ENCODE peak calls at places on chromosomes 12 and 14, in five cellular contexts. P, T, L, K and S are unnamed samples. For H3K27me3, the result is how much of the 10 kb centered on the place peaks cover.

GRCh38 chr14:80587096-80587724 is 354.3 kb downstream of the CEP128 start:
- DNase-seq in P (no peak), T (no peak), L (peak), K (no peak), S (no peak)

GRCh38 chr14:94889520-94890312 is 119.8 kb upstream of the GSC start:
- DNase-seq in P (no peak), T (no peak), L (no peak), K (no peak), S (no peak)

GRCh38 chr14:20632448-20632830 is 9.1 kb downstream of the OR6S1 start:
- DNase-seq in T (no peak), P (no peak), L (no peak), K (no peak), S (no peak)

GRCh38 chr14:99212199-99212598 is 59.8 kb downstream of the BCL11B start:
- DNase-seq in T (no peak), K (no peak), L (no peak), P (no peak), S (no peak)

GRCh38 chr12:96233941-96234461 is 39.8 kb downstream of the ELK3 start:
- DNase-seq in P (peak), T (peak), L (no peak), K (peak), S (no peak)

GRCh38 chr12:119020377-119021360 is 39.3 kb downstream of the SRRM4 start:
- DNase-seq in T (no peak), P (no peak), L (no peak), K (peak), S (no peak)

GRCh38 chr12:54572881-54573280 is 15.6 kb downstream of the PPP1R1A start:
- DNase-seq in P (no peak), T (no peak), L (no peak), K (no peak), S (no peak)

GRCh38 chr12:114911196-114911595 is 227.2 kb upstream of the TBX3 start:
- DNase-seq in T (no peak), K (no peak), L (no peak), P (no peak), S (no peak)

GRCh38 chr12:87253157-87253556 is 776.0 kb downstream of the C12orf50 start:
- DNase-seq in T (no peak), L (no peak), P (no peak), K (no peak), S (no peak)

GRCh38 chr14:90871605-90872233 is 55.5 kb upstream of the TTC7B start:
- DNase-seq in T (peak), L (no peak), P (no peak), K (no peak), S (no peak)

GRCh38 chr14:81427348-81428058 is 27.4 kb upstream of the STON2 start:
- DNase-seq in L (no peak), T (peak), K (peak), P (peak), S (no peak)

GRCh38 chr14:38065101-38065762 is 142.5 kb upstream of the SSTR1 start:
- DNase-seq in K (no peak), T (no peak), L (peak), P (no peak), S (peak)

GRCh38 chr12:1972856-1973317 is 31.4 kb downstream of the DCP1B start:
- DNase-seq in T (no peak), L (no peak), P (no peak), K (peak), S (no peak)

GRCh38 chr12:24045816-24046257 is 96.4 kb upstream of the SOX5 start:
- DNase-seq in T (no peak), K (no peak), P (no peak), L (no peak), S (no peak)

GRCh38 chr12:107027304-107028053 is 40.5 kb upstream of the MTERF2 start:
- DNase-seq in L (peak), K (no peak), T (peak), P (no peak), S (peak)

GRCh38 chr12:66210840-66211239 is 21.8 kb downstream of the IRAK3 start:
- DNase-seq in P (no peak), T (no peak), L (no peak), K (no peak), S (no peak)

GRCh38 chr12:131147894-131148293 is 194.2 kb downstream of the ADGRD1 start:
- DNase-seq in L (no peak), K (no peak), T (no peak), P (no peak), S (no peak)

GRCh38 chr14:72589652-72590051 is 304.2 kb downstream of the DPF3 start:
- DNase-seq in K (no peak), T (no peak), L (no peak), P (no peak), S (no peak)

GRCh38 chr14:81268016-81268416 is 47.3 kb upstream of the GTF2A1 start:
- DNase-seq in T (no peak), L (no peak), P (no peak), K (no peak), S (peak)

GRCh38 chr14:96001866-96002510 is 37.2 kb upstream of the C14orf132 start:
- DNase-seq in P (no peak), L (no peak), T (no peak), K (no peak), S (no peak)

GRCh38 chr12:71139153-71139735 is 18.6 kb downstream of the TSPAN8 start:
- DNase-seq in K (peak), L (no peak), P (no peak), T (no peak), S (no peak)

GRCh38 chr14:70358631-70359030 is 852 bp downstream of the COX16 start:
- DNase-seq in K (no peak), T (no peak), L (no peak), P (no peak), S (no peak)

GRCh38 chr12:124345795-124346194 is 50.9 kb downstream of the RFLNA start:
- DNase-seq in T (no peak), K (no peak), P (no peak), L (no peak), S (no peak)

GRCh38 chr14:37422748-37423147 is 172.3 kb downstream of the FOXA1 start:
- DNase-seq in K (no peak), L (no peak), T (no peak), P (no peak), S (no peak)

GRCh38 chr12:89439946-89440345 is 84.7 kb downstream of the GALNT4 start:
- DNase-seq in K (no peak), L (no peak), T (no peak), P (no peak), S (no peak)

GRCh38 chr12:105142259-105142658 is 34.7 kb downstream of the WASHC4 start:
- DNase-seq in P (no peak), T (no peak), K (no peak), L (no peak), S (no peak)

GRCh38 chr14:32004300-32004699 is 72.8 kb upstream of the ARHGAP5 start:
- DNase-seq in L (no peak), K (no peak), T (peak), P (no peak), S (no peak)

GRCh38 chr14:93173943-93174395 is 10.7 kb downstream of the MOAP1 start:
- DNase-seq in L (no peak), P (no peak), K (no peak), T (no peak), S (no peak)

GRCh38 chr12:127655691-127656090 is 611.3 kb upstream of the TMEM132C start:
- DNase-seq in P (no peak), K (no peak), T (no peak), L (no peak), S (no peak)

GRCh38 chr12:103431387-103431786 is 64.4 kb downstream of the C12orf42 start:
- DNase-seq in L (no peak), T (no peak), K (no peak), P (no peak), S (no peak)

GRCh38 chr14:54025661-54026060 is 69.0 kb upstream of the BMP4 start:
- DNase-seq in K (no peak), L (no peak), T (no peak), P (no peak), S (no peak)

GRCh38 chr14:97218713-97219355 is 421.7 kb downstream of the VRK1 start:
- DNase-seq in P (no peak), K (no peak), T (no peak), L (no peak), S (peak)

GRCh38 chr12:96108321-96108720 is 72.9 kb upstream of the LTA4H start:
- DNase-seq in L (no peak), K (peak), T (no peak), P (no peak), S (no peak)

GRCh38 chr12:110563702-110564470 is 19.2 kb downstream of the PPTC7 start:
- DNase-seq in P (no peak), K (no peak), L (no peak), T (peak), S (no peak)

GRCh38 chr12:4282103-4282891 is 8.7 kb downstream of the CCND2 start:
- DNase-seq in L (no peak), P (no peak), T (no peak), K (no peak), S (no peak)

GRCh38 chr14:23639891-23640523 is 3.8 kb downstream of the DHRS2 start:
- DNase-seq in T (no peak), P (no peak), L (no peak), K (no peak), S (no peak)

GRCh38 chr12:91926810-91927209 is 218.8 kb downstream of the BTG1 start:
- DNase-seq in K (no peak), P (no peak), L (no peak), T (no peak), S (no peak)

GRCh38 chr12:64997858-64998257 is 123.2 kb downstream of the WIF1 start:
- DNase-seq in K (no peak), P (no peak), L (no peak), T (no peak), S (no peak)
- H3K27ac ChIP-seq in K (no peak), P (no peak), L (no peak), T (no peak), S (no peak)

DNA sequence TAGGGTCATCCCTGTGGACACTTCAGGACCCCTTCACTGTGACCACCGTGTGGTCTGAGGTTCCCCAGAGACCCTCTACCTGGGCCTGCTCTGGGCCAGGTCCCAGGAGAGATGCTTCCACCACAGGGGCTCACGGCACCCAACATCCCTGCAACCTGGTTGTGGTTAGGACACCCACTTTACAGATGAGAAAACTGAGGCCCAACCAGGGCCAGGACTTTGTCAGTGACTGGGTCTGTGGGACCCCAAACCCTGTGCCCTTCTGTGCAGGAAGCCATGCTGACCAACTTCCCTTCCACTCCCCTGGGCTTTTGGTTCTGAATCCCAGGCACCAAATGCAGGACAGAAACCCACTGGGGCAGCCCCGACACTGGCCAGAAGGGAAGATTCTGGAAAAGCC is 21.6 kb downstream of the BEGAIN start:
- DNase-seq in L (no peak), K (no peak), P (no peak), T (no peak), S (no peak)
- H3K27me3 ChIP-seq in L (under half), K (under half), P (under half), T (under half), S (under half)

DNA sequence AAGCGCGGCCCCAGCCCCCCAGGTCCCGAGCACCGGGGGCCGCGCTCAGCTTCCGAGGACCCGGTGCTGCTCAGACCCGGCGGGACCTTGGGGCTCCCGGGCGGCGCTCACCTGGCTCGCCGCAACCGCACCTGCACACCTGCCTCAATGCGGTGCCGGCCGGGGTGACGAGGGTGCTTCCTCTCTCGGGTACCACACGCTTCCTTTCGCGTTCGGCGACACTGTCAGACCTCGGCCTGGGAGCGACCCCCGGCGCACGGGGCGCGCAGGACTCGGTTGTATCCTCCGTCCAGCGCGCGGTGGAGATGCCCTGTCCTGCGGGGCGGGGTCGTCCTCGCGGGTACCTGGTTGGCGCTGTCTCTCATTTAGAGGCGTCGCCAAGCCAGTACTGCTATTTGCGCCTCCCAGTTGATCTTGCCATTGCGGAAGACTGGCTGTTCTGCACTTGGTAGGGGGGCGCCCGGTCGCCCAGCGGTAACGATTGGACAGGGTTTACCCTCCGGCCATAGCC is 718 bp downstream of the PACS2 start:
- DNase-seq in L (peak), P (peak), K (peak), T (no peak), S (peak)
- H3K27ac ChIP-seq in L (no peak), P (no peak), K (peak), T (peak), S (peak)

GRCh38 chr12:132484183-132484890 is 5.6 kb upstream of the FBRSL1 start:
- DNase-seq in K (no peak), P (no peak), L (no peak), T (no peak), S (no peak)

GRCh38 chr12:132483208-132483607 is 6.7 kb upstream of the FBRSL1 start:
- DNase-seq in T (no peak), K (no peak), L (no peak), P (no peak), S (no peak)

GRCh38 chr12:132482771-132483170 is 7.2 kb upstream of the FBRSL1 start:
- DNase-seq in K (no peak), L (no peak), P (no peak), T (no peak), S (no peak)

GRCh38 chr12:132484891-132485441 is 5.0 kb upstream of the FBRSL1 start:
- DNase-seq in L (no peak), P (no peak), T (no peak), K (no peak), S (no peak)

GRCh38 chr12:132483612-132484011 is 6.3 kb upstream of the FBRSL1 start:
- DNase-seq in P (no peak), T (no peak), L (peak), K (no peak), S (no peak)
- H3K27me3 ChIP-seq in P (under half), T (under half), L (under half), K (under half), S (under half)

GRCh38 chr14:102580552-102581110 is 11.8 kb upstream of the RCOR1 start:
- DNase-seq in L (no peak), T (no peak), P (no peak), K (no peak), S (no peak)

GRCh38 chr14:102575479-102576428 is 16.7 kb upstream of the RCOR1 start:
- DNase-seq in T (no peak), P (no peak), K (no peak), L (no peak), S (no peak)

GRCh38 chr14:102581193-102581592 is 11.3 kb upstream of the RCOR1 start:
- DNase-seq in L (no peak), P (no peak), K (no peak), T (no peak), S (no peak)

GRCh38 chr14:102579696-102580551 is 12.5 kb upstream of the RCOR1 start:
- DNase-seq in L (no peak), T (no peak), P (no peak), K (no peak), S (no peak)

GRCh38 chr14:102578821-102579220 is 13.6 kb upstream of the RCOR1 start:
- DNase-seq in T (no peak), P (no peak), K (no peak), L (no peak), S (no peak)
- H3K27ac ChIP-seq in T (no peak), P (no peak), K (no peak), L (no peak), S (no peak)

GRCh38 chr14:101687756-101688546 is 73.6 kb upstream of the PPP2R5C start:
- DNase-seq in K (no peak), T (no peak), P (no peak), L (no peak), S (no peak)
- H3K27me3 ChIP-seq in K (under half), T (under half), P (under half), L (under half), S (under half)

DNA sequence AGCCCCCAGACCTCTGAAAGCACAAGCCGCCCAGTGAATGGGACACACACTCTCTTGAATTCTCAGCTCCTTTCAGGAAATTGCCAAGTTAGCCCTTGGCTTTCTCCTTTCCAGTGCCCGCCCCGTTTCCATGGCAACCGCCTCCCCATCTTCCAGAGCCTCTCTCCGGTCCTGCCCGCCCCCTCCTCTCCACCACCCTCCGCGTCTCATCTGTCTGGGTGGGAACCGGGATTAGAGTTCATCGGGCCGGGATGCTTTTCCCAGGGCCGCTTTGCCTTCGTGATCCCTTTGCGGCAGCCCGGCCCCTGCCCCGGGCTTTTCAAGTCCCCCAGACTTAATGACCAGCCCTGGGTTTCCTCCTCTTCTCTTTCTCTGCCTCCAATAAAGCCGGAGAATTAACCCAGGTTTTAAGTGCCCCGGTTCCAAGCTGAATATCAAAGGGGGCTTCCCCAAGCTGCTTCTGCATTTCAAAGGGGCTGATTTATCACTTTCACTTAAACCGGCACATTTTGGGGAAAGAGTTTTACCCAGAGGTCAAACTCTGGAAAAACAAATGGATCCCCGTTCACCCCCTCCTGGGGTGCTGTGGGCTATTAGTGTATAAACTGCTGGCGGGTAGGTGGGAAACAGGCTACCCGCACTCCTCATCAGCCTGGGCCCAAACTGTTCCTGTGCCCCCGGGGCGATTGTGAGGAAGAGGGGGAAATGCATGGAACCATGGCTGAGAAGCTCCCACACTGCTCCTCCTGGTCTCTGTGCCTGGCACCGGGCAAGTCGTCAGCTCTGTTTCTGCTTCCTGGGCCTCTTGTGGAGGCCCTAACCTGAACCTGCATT is 101.6 kb downstream of the ZFP36L1 start:
- DNase-seq in T (no peak), K (no peak), L (no peak), P (no peak), S (no peak)
- H3K27ac ChIP-seq in T (no peak), K (no peak), L (no peak), P (no peak), S (no peak)

DNA sequence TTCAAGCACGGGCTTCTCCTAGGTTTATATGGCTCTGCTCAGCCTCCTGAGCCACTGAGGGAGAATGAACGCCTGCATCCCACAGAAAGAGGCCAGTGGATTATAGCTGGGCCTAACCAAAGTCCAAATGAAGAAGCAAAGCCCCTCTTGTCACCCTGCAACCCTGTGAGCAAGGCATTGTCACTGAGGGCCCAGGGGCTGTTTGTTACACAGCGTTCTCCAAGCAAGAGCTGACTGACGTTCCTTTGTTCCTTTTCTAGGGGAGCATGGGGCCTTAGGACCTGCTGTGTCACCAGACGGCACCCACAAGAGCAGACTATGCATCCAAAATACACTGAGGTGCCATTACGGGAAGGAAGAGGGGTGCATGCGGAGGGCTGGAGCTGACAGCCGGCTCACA is 4.3 kb upstream of the FBRSL1 start:
- DNase-seq in L (no peak), K (no peak), T (no peak), P (no peak), S (no peak)
- H3K27me3 ChIP-seq in L (under half), K (under half), T (under half), P (under half), S (under half)